ENCODE peak calls at places on chromosomes 5 and 9, in nine cellular contexts. One of them, this sample, is unnamed.

GRCh38 chr9:72199253-72199652 is 50.0 kb downstream of the GDA start:
- DNase-seq in tibial nerve: no peak
- DNase-seq in kidney epithelial cell: no peak
- DNase-seq in fibroblast of mammary gland: no peak
- DNase-seq in aorta: no peak
- DNase-seq in AG04450: no peak
- DNase-seq in DND-41: no peak
- DNase-seq in GM06990: no peak
- DNase-seq in cardiac fibroblast: no peak
- DNase-seq in this sample: no peak

GRCh38 chr9:21802418-21803000 is at the start of gene MTAP:
- DNase-seq in AG04450: peak; percentile 87
- DNase-seq in aorta: peak; percentile 96
- DNase-seq in GM06990: peak; percentile 81
- DNase-seq in cardiac fibroblast: peak; percentile 90
- DNase-seq in fibroblast of mammary gland: peak; percentile 91
- DNase-seq in kidney epithelial cell: peak; percentile 82
- DNase-seq in DND-41: peak; percentile 90
- DNase-seq in tibial nerve: peak; percentile 87
- DNase-seq in this sample: peak; percentile 89

GRCh38 chr9:131008563-131008908 is 438 bp upstream of the LAMC3 start:
- DNase-seq in AG04450: no peak
- DNase-seq in cardiac fibroblast: no peak
- DNase-seq in kidney epithelial cell: no peak
- DNase-seq in DND-41: no peak
- DNase-seq in fibroblast of mammary gland: no peak
- DNase-seq in GM06990: no peak
- DNase-seq in tibial nerve: no peak
- DNase-seq in aorta: no peak
- DNase-seq in this sample: no peak

GRCh38 chr5:134380367-134380766 is 9.0 kb downstream of the UBE2B start:
- DNase-seq in tibial nerve: no peak
- DNase-seq in DND-41: no peak
- DNase-seq in kidney epithelial cell: no peak
- DNase-seq in aorta: no peak
- DNase-seq in fibroblast of mammary gland: no peak
- DNase-seq in cardiac fibroblast: no peak
- DNase-seq in GM06990: no peak
- DNase-seq in AG04450: no peak
- DNase-seq in this sample: no peak

GRCh38 chr9:15572200-15572599 is 19.4 kb downstream of the CCDC171 start:
- DNase-seq in aorta: no peak
- DNase-seq in kidney epithelial cell: no peak
- DNase-seq in GM06990: no peak
- DNase-seq in fibroblast of mammary gland: peak; percentile 5
- DNase-seq in tibial nerve: no peak
- DNase-seq in DND-41: no peak
- DNase-seq in cardiac fibroblast: no peak
- DNase-seq in AG04450: peak; percentile 11
- DNase-seq in this sample: no peak

GRCh38 chr5:167576126-167576525 is 715.3 kb upstream of the WWC1 start:
- DNase-seq in aorta: no peak
- DNase-seq in DND-41: no peak
- DNase-seq in kidney epithelial cell: no peak
- DNase-seq in fibroblast of mammary gland: peak; percentile 9
- DNase-seq in GM06990: no peak
- DNase-seq in cardiac fibroblast: no peak
- DNase-seq in AG04450: no peak
- DNase-seq in tibial nerve: no peak
- DNase-seq in this sample: no peak

GRCh38 chr9:91994422-91994821 is 44.4 kb upstream of the ROR2 start:
- DNase-seq in AG04450: no peak
- DNase-seq in fibroblast of mammary gland: no peak
- DNase-seq in DND-41: no peak
- DNase-seq in cardiac fibroblast: no peak
- DNase-seq in GM06990: no peak
- DNase-seq in kidney epithelial cell: no peak
- DNase-seq in aorta: no peak
- DNase-seq in tibial nerve: no peak
- DNase-seq in this sample: no peak

GRCh38 chr5:178318893-178319292 is 86.3 kb upstream of the PHYKPL start:
- DNase-seq in cardiac fibroblast: no peak
- DNase-seq in AG04450: no peak
- DNase-seq in tibial nerve: no peak
- DNase-seq in kidney epithelial cell: no peak
- DNase-seq in fibroblast of mammary gland: no peak
- DNase-seq in DND-41: no peak
- DNase-seq in GM06990: no peak
- DNase-seq in aorta: no peak
- DNase-seq in this sample: no peak

GRCh38 chr5:137666109-137666850 is 69.6 kb downstream of the KLHL3 start:
- DNase-seq in tibial nerve: no peak
- DNase-seq in kidney epithelial cell: no peak
- DNase-seq in AG04450: no peak
- DNase-seq in DND-41: no peak
- DNase-seq in aorta: peak; percentile 52
- DNase-seq in cardiac fibroblast: peak; percentile 47
- DNase-seq in GM06990: peak; percentile 42
- DNase-seq in fibroblast of mammary gland: peak; percentile 21
- DNase-seq in this sample: peak; percentile 4

DNA sequence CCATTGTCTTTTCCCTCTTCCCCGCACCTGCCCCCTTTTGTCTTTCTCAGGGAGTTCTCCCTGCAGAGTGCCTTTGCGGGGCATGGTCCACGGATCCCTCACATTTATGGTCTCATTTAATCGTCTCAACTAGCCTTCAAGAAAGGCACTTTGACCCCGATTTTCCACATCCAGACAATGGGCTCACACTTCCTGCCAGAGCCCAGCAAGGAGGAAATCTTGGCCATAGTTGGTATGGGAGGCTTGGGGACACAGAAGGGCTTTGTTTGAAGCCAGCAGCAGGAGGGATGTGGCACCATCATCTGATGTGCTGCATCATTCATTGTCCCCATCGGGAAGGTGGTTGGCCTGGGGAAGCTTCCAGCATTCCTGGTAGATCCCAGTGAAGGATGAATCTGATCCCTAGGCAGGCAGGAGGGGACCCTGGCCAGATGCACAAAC is 24.9 kb downstream of the GSN start:
- DNase-seq in cardiac fibroblast: no peak
- DNase-seq in aorta: no peak
- DNase-seq in AG04450: no peak
- DNase-seq in GM06990: no peak
- DNase-seq in fibroblast of mammary gland: no peak
- DNase-seq in tibial nerve: peak; percentile 14
- DNase-seq in kidney epithelial cell: no peak
- DNase-seq in DND-41: no peak
- DNase-seq in this sample: no peak
- H3K4me3 ChIP-seq in cardiac fibroblast: no peak overlapping the region
- H3K4me3 ChIP-seq in aorta: no peak overlapping the region
- H3K4me3 ChIP-seq in AG04450: no peak overlapping the region
- H3K4me3 ChIP-seq in GM06990: no peak overlapping the region
- H3K4me3 ChIP-seq in fibroblast of mammary gland: no peak overlapping the region
- H3K4me3 ChIP-seq in tibial nerve: no peak overlapping the region
- H3K4me3 ChIP-seq in kidney epithelial cell: no peak overlapping the region
- H3K4me3 ChIP-seq in DND-41: no peak overlapping the region
- H3K4me3 ChIP-seq in this sample: no peak overlapping the region

GRCh38 chr5:13488254-13488931 is 456.1 kb downstream of the DNAH5 start:
- DNase-seq in kidney epithelial cell: no peak
- DNase-seq in DND-41: no peak
- DNase-seq in fibroblast of mammary gland: no peak
- DNase-seq in GM06990: no peak
- DNase-seq in tibial nerve: no peak
- DNase-seq in AG04450: no peak
- DNase-seq in cardiac fibroblast: no peak
- DNase-seq in aorta: no peak
- DNase-seq in this sample: no peak
- H3K4me3 ChIP-seq in kidney epithelial cell: no peak overlapping the region
- H3K4me3 ChIP-seq in DND-41: no peak overlapping the region
- H3K4me3 ChIP-seq in fibroblast of mammary gland: no peak overlapping the region
- H3K4me3 ChIP-seq in GM06990: no peak overlapping the region
- H3K4me3 ChIP-seq in tibial nerve: no peak overlapping the region
- H3K4me3 ChIP-seq in AG04450: no peak overlapping the region
- H3K4me3 ChIP-seq in cardiac fibroblast: no peak overlapping the region
- H3K4me3 ChIP-seq in aorta: no peak overlapping the region
- H3K4me3 ChIP-seq in this sample: no peak overlapping the region

DNA sequence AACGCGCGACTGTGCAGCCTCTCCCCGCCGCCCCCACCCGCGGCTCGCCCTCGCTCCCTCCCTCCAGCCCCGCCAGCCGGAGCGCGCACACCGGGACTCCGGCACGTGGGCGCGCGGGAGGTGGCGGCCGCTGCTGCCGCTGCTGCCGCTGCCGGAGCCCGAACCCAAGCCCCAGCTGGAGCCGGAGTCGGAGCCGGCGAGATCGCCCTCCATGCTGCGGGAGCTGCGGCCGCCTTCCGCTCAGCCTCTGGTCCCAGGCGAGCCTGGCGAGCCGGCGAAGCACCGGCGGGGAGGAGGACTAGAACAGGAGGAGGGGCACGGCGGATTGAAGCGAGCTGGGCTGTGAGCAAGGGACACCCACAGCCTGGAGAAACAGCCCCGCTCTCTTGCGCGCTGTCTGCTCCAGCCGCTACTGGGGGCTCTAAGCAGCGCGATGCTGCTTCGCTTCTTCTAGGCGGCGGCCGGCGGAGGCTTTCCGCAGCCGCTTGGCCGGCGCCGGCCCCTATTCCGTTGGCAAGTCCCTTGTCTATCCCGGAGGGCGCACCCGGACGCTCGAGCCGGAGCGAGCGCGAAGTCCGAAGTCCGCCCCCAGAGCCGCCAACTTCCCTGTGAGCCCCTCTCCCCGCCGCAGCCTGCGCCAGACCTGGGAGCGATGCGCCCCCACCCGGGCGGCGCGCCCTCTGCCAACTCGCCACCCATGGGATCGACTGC is 598.7 kb upstream of the SGCD start:
- DNase-seq in GM06990: no peak
- DNase-seq in AG04450: no peak
- DNase-seq in aorta: peak; percentile 59
- DNase-seq in kidney epithelial cell: no peak
- DNase-seq in fibroblast of mammary gland: peak; percentile 28
- DNase-seq in DND-41: no peak
- DNase-seq in tibial nerve: no peak
- DNase-seq in cardiac fibroblast: peak; percentile 9
- DNase-seq in this sample: peak; percentile 4
- H3K4me3 ChIP-seq in GM06990: no peak overlapping the region
- H3K4me3 ChIP-seq in AG04450: no peak overlapping the region
- H3K4me3 ChIP-seq in aorta: peak overlapping the region; percentile 16
- H3K4me3 ChIP-seq in kidney epithelial cell: peak overlapping the region; percentile 32
- H3K4me3 ChIP-seq in fibroblast of mammary gland: no peak overlapping the region
- H3K4me3 ChIP-seq in DND-41: no peak overlapping the region
- H3K4me3 ChIP-seq in tibial nerve: peak overlapping the region; percentile 47
- H3K4me3 ChIP-seq in cardiac fibroblast: no peak overlapping the region
- H3K4me3 ChIP-seq in this sample: peak overlapping the region; percentile 32

GRCh38 chr9:34332370-34332964 is 3.1 kb downstream of the NUDT2 start:
- DNase-seq in cardiac fibroblast: peak; percentile 73
- DNase-seq in DND-41: no peak
- DNase-seq in AG04450: no peak
- DNase-seq in kidney epithelial cell: peak; percentile 21
- DNase-seq in GM06990: no peak
- DNase-seq in tibial nerve: no peak
- DNase-seq in fibroblast of mammary gland: peak; percentile 62
- DNase-seq in aorta: no peak
- DNase-seq in this sample: no peak

GRCh38 chr9:34334337-34334824 is 5.0 kb downstream of the NUDT2 start:
- DNase-seq in DND-41: no peak
- DNase-seq in aorta: no peak
- DNase-seq in cardiac fibroblast: no peak
- DNase-seq in tibial nerve: no peak
- DNase-seq in kidney epithelial cell: no peak
- DNase-seq in AG04450: no peak
- DNase-seq in GM06990: no peak
- DNase-seq in fibroblast of mammary gland: no peak
- DNase-seq in this sample: no peak

GRCh38 chr9:34334916-34335315 is 5.5 kb downstream of the NUDT2 start:
- DNase-seq in aorta: no peak
- DNase-seq in AG04450: no peak
- DNase-seq in cardiac fibroblast: no peak
- DNase-seq in GM06990: no peak
- DNase-seq in fibroblast of mammary gland: no peak
- DNase-seq in DND-41: no peak
- DNase-seq in tibial nerve: no peak
- DNase-seq in kidney epithelial cell: no peak
- DNase-seq in this sample: no peak

GRCh38 chr9:34335376-34335775 is 6.0 kb downstream of the NUDT2 start:
- DNase-seq in fibroblast of mammary gland: no peak
- DNase-seq in GM06990: no peak
- DNase-seq in aorta: no peak
- DNase-seq in AG04450: no peak
- DNase-seq in DND-41: no peak
- DNase-seq in cardiac fibroblast: no peak
- DNase-seq in tibial nerve: no peak
- DNase-seq in kidney epithelial cell: no peak
- DNase-seq in this sample: no peak

DNA sequence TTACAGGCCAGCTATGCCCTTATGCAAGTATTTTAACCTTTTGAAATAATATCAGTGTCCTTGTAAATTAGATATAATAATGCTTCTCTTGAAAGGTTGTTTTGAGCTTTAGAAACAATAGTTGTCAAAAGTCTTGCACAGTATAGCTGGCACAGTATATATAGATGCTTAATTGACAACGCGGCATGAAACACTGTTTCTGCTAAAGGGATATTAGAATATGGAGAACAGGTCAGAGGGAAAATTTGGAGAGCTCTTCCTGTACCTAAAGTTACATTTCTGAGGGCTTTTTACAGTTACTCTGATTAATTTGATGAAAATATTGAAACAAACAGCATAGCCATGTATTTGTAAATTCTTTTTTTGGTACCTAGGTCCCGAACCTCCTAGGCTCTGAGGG is 4.5 kb downstream of the NUDT2 start:
- DNase-seq in fibroblast of mammary gland: no peak
- DNase-seq in cardiac fibroblast: no peak
- DNase-seq in AG04450: no peak
- DNase-seq in kidney epithelial cell: no peak
- DNase-seq in tibial nerve: no peak
- DNase-seq in DND-41: no peak
- DNase-seq in GM06990: no peak
- DNase-seq in aorta: no peak
- DNase-seq in this sample: no peak
- H3K4me3 ChIP-seq in fibroblast of mammary gland: no peak overlapping the region
- H3K4me3 ChIP-seq in cardiac fibroblast: no peak overlapping the region
- H3K4me3 ChIP-seq in AG04450: no peak overlapping the region
- H3K4me3 ChIP-seq in kidney epithelial cell: no peak overlapping the region
- H3K4me3 ChIP-seq in tibial nerve: no peak overlapping the region
- H3K4me3 ChIP-seq in DND-41: no peak overlapping the region
- H3K4me3 ChIP-seq in GM06990: no peak overlapping the region
- H3K4me3 ChIP-seq in aorta: no peak overlapping the region
- H3K4me3 ChIP-seq in this sample: no peak overlapping the region

This sample was measured in skeletal muscle cell.